ENCODE peak calls at places on chromosome 5, in eight cellular contexts. G, S, H, I, P, U, F and W are unnamed samples. For H3K36me3, the result is how much of the 10 kb centered on the place peaks cover.

GRCh38 chr5:82628364-82628910 is 350.3 kb upstream of the RPS23 start:
- DNase-seq in G (peak), S (no peak), H (no peak), I (no peak), P (no peak), U (no peak), F (no peak), W (no peak)

GRCh38 chr5:154756203-154756870 is 1.2 kb downstream of the LARP1 start:
- DNase-seq in G (peak), S (peak), H (peak), I (peak), P (peak), U (peak), F (peak), W (peak)

GRCh38 chr5:1875843-1876671 is 6.7 kb downstream of the IRX4 start:
- DNase-seq in G (no peak), S (no peak), H (no peak), I (no peak), P (no peak), U (no peak), F (no peak), W (peak)

GRCh38 chr5:83524345-83524744 is 52.8 kb downstream of the VCAN start:
- DNase-seq in G (no peak), S (no peak), H (no peak), I (no peak), P (no peak), U (no peak), F (no peak), W (no peak)

GRCh38 chr5:74016373-74016772 is 390.4 kb downstream of the ARHGEF28 start:
- DNase-seq in G (no peak), S (no peak), H (no peak), I (no peak), P (no peak), U (no peak), F (no peak), W (peak)

GRCh38 chr5:141761-142160 is 49.5 kb upstream of the LRRC14B start:
- DNase-seq in G (no peak), S (no peak), H (no peak), I (no peak), P (no peak), U (no peak), F (no peak), W (peak)

GRCh38 chr5:171715551-171715950 is 70.1 kb upstream of the SMIM23 start:
- DNase-seq in G (no peak), S (no peak), H (no peak), I (no peak), P (no peak), U (no peak), F (no peak), W (no peak)

GRCh38 chr5:67732471-67732870 is 483.1 kb upstream of the PIK3R1 start:
- DNase-seq in G (no peak), S (no peak), H (no peak), I (no peak), P (no peak), U (no peak), F (no peak), W (no peak)

GRCh38 chr5:67680109-67680508 is 483.5 kb upstream of the CD180 start:
- DNase-seq in G (no peak), S (no peak), H (no peak), I (no peak), P (no peak), U (no peak), F (no peak), W (no peak)

GRCh38 chr5:146039420-146039819 is 66.0 kb downstream of the PLAC8L1 start:
- DNase-seq in G (no peak), S (no peak), H (no peak), I (no peak), P (no peak), U (no peak), F (no peak), W (no peak)

GRCh38 chr5:81014348-81014747 is 54.2 kb downstream of the RASGRF2 start:
- DNase-seq in G (no peak), S (no peak), H (no peak), I (no peak), P (no peak), U (no peak), F (no peak), W (no peak)

GRCh38 chr5:78888580-78889187 is 96.4 kb downstream of the ARSB start:
- DNase-seq in G (no peak), S (no peak), H (peak), I (no peak), P (peak), U (no peak), F (no peak), W (no peak)

GRCh38 chr5:82334856-82335255 is 56.7 kb upstream of the RPS23 start:
- DNase-seq in G (peak), S (no peak), H (no peak), I (no peak), P (no peak), U (no peak), F (no peak), W (no peak)

GRCh38 chr5:466661-467310 is 23.8 kb downstream of the EXOC3 start:
- DNase-seq in G (peak), S (peak), H (no peak), I (no peak), P (no peak), U (peak), F (peak), W (no peak)

GRCh38 chr5:134458676-134459403 is 47.2 kb upstream of the CDKN2AIPNL start:
- DNase-seq in G (no peak), S (no peak), H (no peak), I (no peak), P (no peak), U (no peak), F (no peak), W (peak)
- H3K4me3 ChIP-seq in G (no peak), S (no peak), H (no peak), I (no peak), P (no peak), U (no peak), F (no peak), W (no peak)

GRCh38 chr5:139686356-139686918 is 38.3 kb downstream of the CXXC5 start:
- DNase-seq in G (no peak), S (no peak), H (no peak), I (no peak), P (no peak), U (no peak), F (no peak), W (no peak)
- H3K36me3 ChIP-seq in G (half or more), S (under half), H (under half), I (under half), P (under half), U (under half), F (under half), W (under half)

GRCh38 chr5:131539251-131539650 is 95.8 kb downstream of the RAPGEF6 start:
- DNase-seq in G (no peak), S (no peak), H (no peak), I (no peak), P (no peak), U (no peak), F (no peak), W (no peak)
- H3K4me3 ChIP-seq in G (no peak), S (no peak), H (no peak), I (no peak), P (no peak), U (no peak), F (no peak), W (no peak)

DNA sequence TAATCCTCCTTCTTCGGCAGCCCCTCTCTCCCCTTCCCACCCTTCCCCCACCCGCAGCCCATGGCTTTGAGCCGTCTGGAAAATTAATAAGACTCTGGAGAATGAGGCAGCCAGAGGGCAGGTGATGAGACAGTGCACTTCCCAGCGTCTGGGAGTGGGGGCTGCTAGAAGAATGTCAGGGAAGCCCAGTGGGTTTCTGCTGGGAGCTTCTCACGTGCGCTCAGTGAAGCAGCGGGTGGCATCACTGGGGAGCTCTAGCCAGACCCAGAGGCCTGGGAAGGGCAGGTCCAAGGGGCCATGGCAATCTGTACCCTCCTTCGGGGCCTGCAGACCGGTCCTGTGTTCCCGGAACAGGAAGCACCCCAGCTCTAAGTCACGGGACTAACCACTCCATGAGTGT is 164.9 kb upstream of the OTULINL start:
- DNase-seq in G (no peak), S (peak), H (no peak), I (no peak), P (no peak), U (no peak), F (no peak), W (peak)
- H3K36me3 ChIP-seq in G (half or more), S (under half), H (under half), I (under half), P (half or more), U (under half), F (half or more), W (under half)